ENCODE peak calls at places on chromosomes 6 and 20, in six cellular contexts. One of them, this sample, is unnamed.

GRCh38 chr6:36195471-36196048 is 984 bp upstream of the BRPF3 start:
- DNase-seq in progenitor cell of endocrine pancreas: no peak
- DNase-seq in cerebellar cortex: peak
- DNase-seq in stimulated activated CD4-positive, alpha-beta T cell treated with anti-CD3 and anti-CD28 coated beads, Interleukin-12 subunit alpha, Interleukin-12 subunit beta, amount 100 ng/mL, for 4 hours: no peak
- DNase-seq in GM20000: no peak
- DNase-seq in thoracic aorta: no peak
- DNase-seq in this sample: peak

GRCh38 chr6:125957845-125958244 is 1.3 kb downstream of the HINT3 start:
- DNase-seq in progenitor cell of endocrine pancreas: no peak
- DNase-seq in cerebellar cortex: peak
- DNase-seq in stimulated activated CD4-positive, alpha-beta T cell treated with anti-CD3 and anti-CD28 coated beads, Interleukin-12 subunit alpha, Interleukin-12 subunit beta, amount 100 ng/mL, for 4 hours: no peak
- DNase-seq in thoracic aorta: no peak
- DNase-seq in GM20000: no peak
- DNase-seq in this sample: peak

GRCh38 chr6:85506441-85507093 is 56.7 kb downstream of the NT5E start:
- DNase-seq in stimulated activated CD4-positive, alpha-beta T cell treated with anti-CD3 and anti-CD28 coated beads, Interleukin-12 subunit alpha, Interleukin-12 subunit beta, amount 100 ng/mL, for 4 hours: no peak
- DNase-seq in cerebellar cortex: no peak
- DNase-seq in progenitor cell of endocrine pancreas: no peak
- DNase-seq in thoracic aorta: no peak
- DNase-seq in GM20000: no peak
- DNase-seq in this sample: no peak

GRCh38 chr20:22339091-22339881 is 245.1 kb downstream of the FOXA2 start:
- DNase-seq in thoracic aorta: no peak
- DNase-seq in GM20000: peak
- DNase-seq in cerebellar cortex: peak
- DNase-seq in progenitor cell of endocrine pancreas: peak
- DNase-seq in stimulated activated CD4-positive, alpha-beta T cell treated with anti-CD3 and anti-CD28 coated beads, Interleukin-12 subunit alpha, Interleukin-12 subunit beta, amount 100 ng/mL, for 4 hours: no peak
- DNase-seq in this sample: peak

GRCh38 chr20:50932881-50933280 is 1.6 kb upstream of the ADNP start:
- DNase-seq in progenitor cell of endocrine pancreas: no peak
- DNase-seq in thoracic aorta: no peak
- DNase-seq in stimulated activated CD4-positive, alpha-beta T cell treated with anti-CD3 and anti-CD28 coated beads, Interleukin-12 subunit alpha, Interleukin-12 subunit beta, amount 100 ng/mL, for 4 hours: no peak
- DNase-seq in GM20000: no peak
- DNase-seq in cerebellar cortex: no peak
- DNase-seq in this sample: no peak

GRCh38 chr6:111503194-111503593 is 20.2 kb upstream of the REV3L start:
- DNase-seq in thoracic aorta: no peak
- DNase-seq in cerebellar cortex: no peak
- DNase-seq in stimulated activated CD4-positive, alpha-beta T cell treated with anti-CD3 and anti-CD28 coated beads, Interleukin-12 subunit alpha, Interleukin-12 subunit beta, amount 100 ng/mL, for 4 hours: no peak
- DNase-seq in progenitor cell of endocrine pancreas: no peak
- DNase-seq in GM20000: no peak
- DNase-seq in this sample: no peak

GRCh38 chr6:25405442-25405841 is 126.3 kb downstream of the CARMIL1 start:
- DNase-seq in cerebellar cortex: no peak
- DNase-seq in stimulated activated CD4-positive, alpha-beta T cell treated with anti-CD3 and anti-CD28 coated beads, Interleukin-12 subunit alpha, Interleukin-12 subunit beta, amount 100 ng/mL, for 4 hours: no peak
- DNase-seq in thoracic aorta: no peak
- DNase-seq in progenitor cell of endocrine pancreas: no peak
- DNase-seq in GM20000: no peak
- DNase-seq in this sample: no peak

GRCh38 chr20:62618622-62619529 is 23.4 kb upstream of the SLCO4A1 start:
- DNase-seq in thoracic aorta: no peak
- DNase-seq in cerebellar cortex: no peak
- DNase-seq in GM20000: peak
- DNase-seq in progenitor cell of endocrine pancreas: no peak
- DNase-seq in stimulated activated CD4-positive, alpha-beta T cell treated with anti-CD3 and anti-CD28 coated beads, Interleukin-12 subunit alpha, Interleukin-12 subunit beta, amount 100 ng/mL, for 4 hours: no peak
- DNase-seq in this sample: no peak

GRCh38 chr20:61833807-61834610 is 231.7 kb downstream of the TAF4 start:
- DNase-seq in thoracic aorta: no peak
- DNase-seq in progenitor cell of endocrine pancreas: no peak
- DNase-seq in cerebellar cortex: no peak
- DNase-seq in GM20000: no peak
- DNase-seq in stimulated activated CD4-positive, alpha-beta T cell treated with anti-CD3 and anti-CD28 coated beads, Interleukin-12 subunit alpha, Interleukin-12 subunit beta, amount 100 ng/mL, for 4 hours: no peak
- DNase-seq in this sample: no peak

GRCh38 chr20:53642196-53643030 is 48.8 kb upstream of the ZNF217 start:
- DNase-seq in cerebellar cortex: peak
- DNase-seq in progenitor cell of endocrine pancreas: no peak
- DNase-seq in GM20000: no peak
- DNase-seq in thoracic aorta: no peak
- DNase-seq in stimulated activated CD4-positive, alpha-beta T cell treated with anti-CD3 and anti-CD28 coated beads, Interleukin-12 subunit alpha, Interleukin-12 subunit beta, amount 100 ng/mL, for 4 hours: no peak
- DNase-seq in this sample: no peak

GRCh38 chr6:80472276-80472675 is 365.8 kb downstream of the BCKDHB start:
- DNase-seq in thoracic aorta: no peak
- DNase-seq in stimulated activated CD4-positive, alpha-beta T cell treated with anti-CD3 and anti-CD28 coated beads, Interleukin-12 subunit alpha, Interleukin-12 subunit beta, amount 100 ng/mL, for 4 hours: no peak
- DNase-seq in GM20000: no peak
- DNase-seq in progenitor cell of endocrine pancreas: no peak
- DNase-seq in cerebellar cortex: no peak
- DNase-seq in this sample: no peak

GRCh38 chr6:6790393-6790792 is 201.9 kb downstream of the LY86 start:
- DNase-seq in GM20000: no peak
- DNase-seq in thoracic aorta: no peak
- DNase-seq in progenitor cell of endocrine pancreas: no peak
- DNase-seq in cerebellar cortex: no peak
- DNase-seq in stimulated activated CD4-positive, alpha-beta T cell treated with anti-CD3 and anti-CD28 coated beads, Interleukin-12 subunit alpha, Interleukin-12 subunit beta, amount 100 ng/mL, for 4 hours: no peak
- DNase-seq in this sample: no peak

GRCh38 chr20:41443667-41444066 is 77.0 kb upstream of the EMILIN3 start:
- DNase-seq in progenitor cell of endocrine pancreas: no peak
- DNase-seq in cerebellar cortex: no peak
- DNase-seq in GM20000: peak
- DNase-seq in thoracic aorta: no peak
- DNase-seq in stimulated activated CD4-positive, alpha-beta T cell treated with anti-CD3 and anti-CD28 coated beads, Interleukin-12 subunit alpha, Interleukin-12 subunit beta, amount 100 ng/mL, for 4 hours: no peak
- DNase-seq in this sample: no peak

GRCh38 chr6:154543638-154544037 is 33.2 kb upstream of the CNKSR3 start:
- DNase-seq in stimulated activated CD4-positive, alpha-beta T cell treated with anti-CD3 and anti-CD28 coated beads, Interleukin-12 subunit alpha, Interleukin-12 subunit beta, amount 100 ng/mL, for 4 hours: no peak
- DNase-seq in cerebellar cortex: no peak
- DNase-seq in thoracic aorta: no peak
- DNase-seq in GM20000: no peak
- DNase-seq in progenitor cell of endocrine pancreas: no peak
- DNase-seq in this sample: no peak

GRCh38 chr6:39468385-39468784 is 145.9 kb upstream of the KCNK16 start:
- DNase-seq in GM20000: no peak
- DNase-seq in cerebellar cortex: no peak
- DNase-seq in thoracic aorta: no peak
- DNase-seq in progenitor cell of endocrine pancreas: no peak
- DNase-seq in stimulated activated CD4-positive, alpha-beta T cell treated with anti-CD3 and anti-CD28 coated beads, Interleukin-12 subunit alpha, Interleukin-12 subunit beta, amount 100 ng/mL, for 4 hours: no peak
- DNase-seq in this sample: no peak

GRCh38 chr6:132053523-132053922 is 102.4 kb upstream of the CCN2 start:
- DNase-seq in thoracic aorta: no peak
- DNase-seq in cerebellar cortex: no peak
- DNase-seq in progenitor cell of endocrine pancreas: no peak
- DNase-seq in GM20000: no peak
- DNase-seq in stimulated activated CD4-positive, alpha-beta T cell treated with anti-CD3 and anti-CD28 coated beads, Interleukin-12 subunit alpha, Interleukin-12 subunit beta, amount 100 ng/mL, for 4 hours: no peak
- DNase-seq in this sample: no peak

GRCh38 chr6:162373192-162373591 is 354.4 kb downstream of the PRKN start:
- DNase-seq in progenitor cell of endocrine pancreas: no peak
- DNase-seq in thoracic aorta: no peak
- DNase-seq in GM20000: no peak
- DNase-seq in cerebellar cortex: no peak
- DNase-seq in stimulated activated CD4-positive, alpha-beta T cell treated with anti-CD3 and anti-CD28 coated beads, Interleukin-12 subunit alpha, Interleukin-12 subunit beta, amount 100 ng/mL, for 4 hours: no peak
- DNase-seq in this sample: no peak